ENCODE peak calls at places on chromosomes 4 and X, in seven cellular contexts. E is K562, F is H1, A is HepG2, L is SK-N-SH, B is HCT116, S is GM12878. O is an unnamed sample.

GRCh38 chr4:142202404-142203332 is 566.3 kb downstream of the IL15 start:
- DNase-seq in E (no peak), F (no peak), A (no peak), L (no peak), B (no peak), S (peak), O (no peak)

GRCh38 chr4:6770581-6771228 is 11.8 kb upstream of the KIAA0232 start:
- DNase-seq in E (no peak), F (no peak), A (no peak), L (no peak), B (no peak), S (no peak), O (no peak)

GRCh38 chr4:78569291-78569821 is 17.8 kb downstream of the ANXA3 start:
- DNase-seq in E (no peak), F (no peak), A (peak), L (no peak), B (peak), S (no peak), O (peak)

GRCh38 chrX:19877431-19877830 is 10.0 kb downstream of the SH3KBP1 start:
- DNase-seq in E (no peak), F (no peak), A (no peak), L (no peak), B (no peak), S (no peak), O (no peak)

GRCh38 chr4:68416591-68416990 is 30.7 kb upstream of the TMPRSS11E start:
- DNase-seq in E (no peak), F (no peak), A (no peak), L (no peak), B (no peak), S (no peak), O (no peak)

GRCh38 chr4:164731827-164732474 is 22.0 kb upstream of the SMIM31 start:
- DNase-seq in E (peak), F (peak), A (peak), L (peak), B (peak), S (peak), O (peak)

GRCh38 chr4:156512622-156513021 is 459.0 kb downstream of the PDGFC start:
- DNase-seq in E (no peak), F (no peak), A (no peak), L (no peak), B (no peak), S (no peak), O (no peak)

GRCh38 chr4:109826719-109827118 is 1.1 kb upstream of the RRH start:
- DNase-seq in E (peak), F (no peak), A (no peak), L (peak), B (no peak), S (no peak), O (no peak)

GRCh38 chr4:18689308-18689915 is 667.9 kb upstream of the LCORL start:
- DNase-seq in E (peak), F (no peak), A (peak), L (peak), B (peak), S (no peak), O (peak)

GRCh38 chr4:88605744-88606143 is 13.5 kb downstream of the HERC3 start:
- DNase-seq in E (no peak), F (no peak), A (no peak), L (no peak), B (no peak), S (no peak), O (no peak)

GRCh38 chr4:76364763-76365162 is 56.2 kb downstream of the CCDC158 start:
- DNase-seq in E (no peak), F (no peak), A (no peak), L (peak), B (no peak), S (no peak), O (no peak)

GRCh38 chr4:119652978-119653377 is 24.4 kb upstream of the PDE5A start:
- DNase-seq in E (no peak), F (no peak), A (no peak), L (no peak), B (no peak), S (no peak), O (no peak)

DNA sequence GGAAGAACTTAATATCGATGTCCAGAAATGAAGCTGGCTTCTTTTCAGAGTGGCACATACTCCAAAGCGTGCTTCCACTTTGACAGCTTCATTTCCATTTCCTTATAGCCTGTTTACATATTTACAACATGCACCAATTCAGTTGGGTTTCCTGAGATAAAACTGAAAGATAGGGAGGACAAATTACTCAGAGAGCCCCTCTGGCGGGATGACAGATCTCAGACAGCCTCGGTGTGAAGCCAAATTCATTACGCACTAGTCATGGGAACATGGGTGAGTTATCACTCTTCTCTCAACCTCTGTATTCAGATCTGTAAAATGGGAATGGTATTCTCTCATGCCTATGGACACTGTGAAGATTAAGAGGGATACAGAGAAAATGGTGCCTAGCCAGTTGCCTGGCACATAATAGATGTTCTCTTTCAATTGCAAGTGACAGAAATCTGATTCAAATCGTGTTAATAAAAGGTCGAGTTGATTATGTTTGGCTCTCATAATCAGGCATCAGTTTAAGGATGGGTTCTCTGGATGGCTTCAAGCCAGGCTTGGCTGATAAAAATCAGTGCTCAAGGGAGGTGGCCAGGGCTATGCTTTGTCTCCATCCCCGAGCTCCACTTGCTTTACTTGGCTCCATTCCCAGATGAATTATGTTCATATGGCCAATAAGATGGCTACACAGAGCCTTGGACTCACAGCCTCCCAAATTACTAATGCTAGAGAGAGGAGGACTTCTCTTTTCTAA is 132.2 kb upstream of the C1QTNF7 start:
- DNase-seq in E (no peak), F (no peak), A (no peak), L (peak), B (no peak), S (no peak), O (no peak)
- TF ChIP-seq JUND in E (no peak), F (no peak), A (no peak), L (peak), B (no peak), S (no peak), O (no peak)

GRCh38 chr4:123835852-123836251 is 439.3 kb downstream of the SPRY1 start:
- DNase-seq in E (no peak), F (no peak), A (no peak), L (no peak), B (no peak), S (no peak), O (no peak)
- TF ChIP-seq JUND in E (no peak), F (no peak), A (no peak), L (no peak), B (no peak), S (no peak), O (no peak)

GRCh38 chrX:1244164-1245076 is 24.2 kb upstream of the CSF2RA start:
- DNase-seq in E (no peak), F (no peak), A (no peak), L (no peak), B (no peak), S (no peak), O (no peak)

GRCh38 chrX:1248381-1249061 is 20.1 kb upstream of the CSF2RA start:
- DNase-seq in E (no peak), F (no peak), A (peak), L (no peak), B (no peak), S (no peak), O (peak)

GRCh38 chrX:1246816-1247215 is 21.8 kb upstream of the CSF2RA start:
- DNase-seq in E (peak), F (no peak), A (peak), L (peak), B (peak), S (peak), O (peak)

DNA sequence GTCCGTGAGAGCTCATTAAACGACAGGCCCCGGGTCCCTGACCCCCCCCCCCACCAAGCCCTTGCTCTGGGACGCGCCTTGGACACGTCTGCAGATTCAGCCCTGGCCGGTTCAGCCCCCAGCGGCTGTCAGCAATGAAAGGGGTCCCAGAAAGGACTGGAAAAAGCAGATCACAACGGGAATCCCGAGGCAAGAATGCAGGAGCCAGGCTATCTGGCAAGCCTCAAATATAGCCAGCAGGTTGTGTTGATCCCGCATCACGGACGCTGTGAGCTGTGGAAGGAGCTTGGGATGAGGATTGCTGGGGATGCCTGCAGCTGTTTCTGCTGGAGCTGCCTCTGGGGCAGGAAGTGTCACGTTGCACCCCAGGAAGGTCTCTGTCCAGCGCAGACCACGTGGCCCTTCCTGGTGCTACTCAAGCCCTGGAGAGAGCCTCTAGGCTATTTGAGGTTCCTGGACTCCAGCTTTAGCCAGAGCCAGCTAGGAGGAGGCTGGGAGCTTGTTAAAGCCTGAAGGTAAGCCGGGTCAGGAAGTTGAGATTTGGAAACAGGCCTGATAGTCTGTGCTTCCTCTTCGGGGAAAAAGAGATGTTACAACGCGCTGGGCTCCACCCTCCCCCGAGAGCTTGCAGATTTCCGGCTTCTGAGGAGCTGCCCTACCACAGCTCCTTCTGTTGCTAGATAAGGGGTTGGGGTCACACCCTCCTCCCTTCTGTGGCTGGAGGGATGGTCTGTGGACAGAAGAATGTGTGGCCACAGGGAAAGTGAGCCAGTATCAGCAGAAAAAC is 19.3 kb upstream of the CSF2RA start:
- DNase-seq in E (no peak), F (no peak), A (peak), L (no peak), B (no peak), S (peak), O (peak)
- TF ChIP-seq JUND in E (no peak), F (no peak), A (no peak), L (no peak), B (no peak), S (no peak), O (no peak)

GRCh38 chrX:56268888-56269287 is 36.7 kb downstream of the KLF8 start:
- DNase-seq in E (no peak), F (no peak), A (no peak), L (no peak), B (no peak), S (no peak), O (no peak)
- TF ChIP-seq JUND in E (no peak), F (no peak), A (no peak), L (no peak), B (no peak), S (no peak), O (no peak)

GRCh38 chr4:170127758-170128157 is 38.0 kb upstream of the AADAT start:
- DNase-seq in E (no peak), F (no peak), A (no peak), L (no peak), B (no peak), S (no peak), O (no peak)

GRCh38 chr4:170124391-170124790 is 34.6 kb upstream of the AADAT start:
- DNase-seq in E (no peak), F (no peak), A (no peak), L (no peak), B (no peak), S (no peak), O (no peak)

DNA sequence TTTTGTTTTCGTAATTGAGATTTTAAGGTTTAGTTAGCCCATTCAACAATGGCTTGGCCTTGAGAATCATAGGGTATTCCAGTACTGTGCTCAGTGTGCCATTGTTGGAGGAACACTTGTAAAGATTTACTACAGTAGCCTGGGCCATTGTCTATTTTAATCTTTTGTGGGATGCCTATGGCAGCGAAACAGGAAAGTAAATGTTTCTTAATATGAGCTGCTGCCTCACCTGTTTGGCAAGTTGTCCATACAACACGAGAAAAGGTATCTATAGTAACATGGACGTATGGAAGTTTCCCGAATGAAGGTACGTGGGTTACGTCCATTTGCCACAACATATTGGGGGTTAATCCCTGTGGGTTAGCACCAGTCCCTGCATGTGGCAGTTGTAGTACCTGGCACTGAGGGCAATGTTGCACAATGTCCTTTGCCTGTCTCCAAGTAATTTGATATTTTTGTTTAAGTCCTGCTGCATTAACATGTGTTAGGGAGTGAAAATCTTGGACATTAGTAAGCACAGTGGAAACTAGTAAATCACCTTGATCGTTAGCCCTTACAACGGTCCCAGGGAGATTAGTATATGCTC is 38.6 kb upstream of the AADAT start:
- DNase-seq in E (no peak), F (no peak), A (no peak), L (no peak), B (no peak), S (no peak), O (no peak)
- TF ChIP-seq JUND in E (no peak), F (no peak), A (no peak), L (no peak), B (no peak), S (no peak), O (no peak)

GRCh38 chr4:23819041-23819511 is 70.8 kb downstream of the PPARGC1A start:
- DNase-seq in E (no peak), F (no peak), A (no peak), L (no peak), B (no peak), S (no peak), O (no peak)
- TF ChIP-seq JUND in E (no peak), F (no peak), A (no peak), L (no peak), B (no peak), S (no peak), O (no peak)

DNA sequence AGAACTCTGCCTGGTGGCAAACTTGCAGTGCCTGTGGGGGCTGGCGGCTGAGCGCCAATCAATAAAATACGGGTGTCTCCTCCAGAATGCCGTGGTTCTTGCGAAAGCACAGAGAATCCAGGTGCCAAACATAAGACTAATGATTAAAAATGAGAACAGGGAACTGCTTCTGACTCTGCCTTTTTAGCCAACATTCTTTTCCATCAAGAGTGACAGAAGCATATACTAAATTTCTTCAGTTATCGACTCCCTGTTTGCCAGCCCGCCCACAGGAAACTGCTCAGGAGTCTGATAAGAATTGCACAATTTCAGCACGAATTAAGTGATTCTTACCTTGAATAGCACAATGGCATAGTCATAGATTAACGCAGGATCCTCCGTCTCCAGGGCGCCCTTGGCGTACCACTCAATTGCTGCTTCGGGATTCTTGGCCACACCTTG is 74.9 kb downstream of the SEL1L3 start:
- DNase-seq in E (no peak), F (no peak), A (peak), L (no peak), B (no peak), S (no peak), O (no peak)
- TF ChIP-seq JUND in E (no peak), F (no peak), A (no peak), L (no peak), B (no peak), S (no peak), O (no peak)

DNA sequence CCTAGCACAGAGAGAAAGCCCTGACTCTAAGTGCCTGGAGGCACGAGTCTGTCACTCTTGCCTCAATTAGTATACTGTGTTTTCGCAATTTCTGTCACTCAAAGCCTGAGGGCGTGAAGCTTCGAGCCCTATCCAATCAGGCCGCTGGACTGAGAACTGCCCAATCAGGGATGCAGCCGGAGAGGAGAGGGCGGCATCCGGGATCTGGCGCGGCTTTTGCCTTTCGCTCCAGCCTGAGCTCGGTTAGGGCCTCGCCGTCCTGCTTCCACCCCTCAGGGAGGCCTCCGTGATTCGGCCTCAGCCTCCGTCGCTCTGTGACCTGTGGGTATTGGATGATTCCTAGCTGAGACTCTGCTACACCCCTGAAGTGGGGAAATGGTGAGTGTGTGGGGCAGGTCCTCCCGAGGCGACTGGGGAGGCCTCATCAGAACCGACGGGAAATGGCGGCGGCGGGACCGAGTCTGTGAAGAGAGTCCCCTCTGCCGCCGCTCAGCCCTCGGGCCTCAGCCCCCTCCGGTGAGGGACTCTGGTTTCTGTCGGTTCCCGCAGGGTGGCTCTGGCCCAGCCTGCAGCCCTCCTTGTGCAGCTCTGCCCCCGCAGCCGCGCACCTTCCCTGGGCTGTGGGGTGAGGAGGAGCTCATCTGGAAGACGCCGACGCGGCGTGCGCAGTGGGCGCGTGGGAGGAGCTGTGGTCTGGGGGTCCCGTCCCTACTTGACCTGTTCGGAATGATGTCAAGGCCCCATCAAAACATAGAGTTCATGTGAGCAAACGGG is 48.5 kb downstream of the ZNF141 start:
- DNase-seq in E (no peak), F (no peak), A (no peak), L (peak), B (no peak), S (no peak), O (no peak)
- TF ChIP-seq JUND in E (no peak), F (no peak), A (no peak), L (no peak), B (no peak), S (no peak), O (no peak)

GRCh38 chr4:3376266-3376665 is 65.5 kb upstream of the HGFAC start:
- DNase-seq in E (no peak), F (no peak), A (no peak), L (no peak), B (no peak), S (no peak), O (no peak)

GRCh38 chr4:3374011-3374645 is 67.6 kb upstream of the HGFAC start:
- DNase-seq in E (no peak), F (no peak), A (no peak), L (no peak), B (no peak), S (no peak), O (no peak)

GRCh38 chr4:3375688-3376087 is 66.1 kb upstream of the HGFAC start:
- DNase-seq in E (no peak), F (no peak), A (no peak), L (peak), B (no peak), S (no peak), O (no peak)

GRCh38 chr4:3373468-3373867 is 68.3 kb upstream of the HGFAC start:
- DNase-seq in E (no peak), F (no peak), A (no peak), L (no peak), B (no peak), S (no peak), O (no peak)

GRCh38 chr4:3374667-3375066 is 67.1 kb upstream of the HGFAC start:
- DNase-seq in E (no peak), F (no peak), A (no peak), L (no peak), B (no peak), S (no peak), O (no peak)
- TF ChIP-seq JUND in E (no peak), F (no peak), A (no peak), L (no peak), B (no peak), S (no peak), O (no peak)

O was measured in T47D.